ENCODE peak calls at places on chromosomes 5 and 9, in nine cellular contexts. G is A549, U is neural progenitor cell, D is psoas muscle, K is lower lobe of right lung, R is PC-9, O is tibial artery, V is HCT116, L is pancreas. W is an unnamed sample.

GRCh38 chr5:147617191-147617606 is 107.3 kb upstream of the DPYSL3 start:
- DNase-seq in R (no peak), G (no peak), D (no peak), L (no peak), K (no peak), O (no peak), U (no peak), V (no peak), W (no peak)

GRCh38 chr5:147175516-147176097 is 59.2 kb upstream of the STK32A start:
- DNase-seq in G (no peak), D (no peak), K (no peak), R (no peak), L (no peak), O (no peak), V (no peak), U (no peak), W (no peak)

GRCh38 chr5:64971990-64972389 is 203.3 kb downstream of the CWC27 start:
- DNase-seq in R (no peak), O (no peak), K (no peak), V (no peak), G (no peak), L (no peak), D (no peak), U (no peak), W (no peak)

GRCh38 chr5:144567416-144567770 is 396.7 kb downstream of the KCTD16 start:
- DNase-seq in R (no peak), G (no peak), K (no peak), O (no peak), L (no peak), V (no peak), D (no peak), U (peak), W (no peak)

GRCh38 chr5:8993031-8993430 is 552.8 kb downstream of the SEMA5A start:
- DNase-seq in U (peak), L (no peak), G (no peak), O (no peak), D (no peak), R (no peak), V (no peak), K (no peak), W (no peak)

GRCh38 chr5:134462761-134463160 is 51.1 kb upstream of the CDKN2AIPNL start:
- DNase-seq in K (no peak), G (no peak), L (no peak), U (peak), D (peak), V (no peak), R (no peak), O (no peak), W (no peak)

GRCh38 chr5:36607838-36608783 is 1.7 kb downstream of the SLC1A3 start:
- DNase-seq in G (no peak), O (no peak), U (no peak), D (no peak), L (no peak), R (peak), V (no peak), K (no peak), W (peak)

GRCh38 chr9:125912261-125912660 is 165.1 kb downstream of the PBX3 start:
- DNase-seq in G (no peak), O (no peak), R (no peak), D (no peak), K (no peak), L (no peak), V (no peak), U (no peak), W (no peak)

GRCh38 chr5:60332244-60333018 is 367.5 kb downstream of the DEPDC1B start:
- DNase-seq in K (no peak), O (no peak), L (no peak), D (no peak), R (no peak), V (no peak), U (no peak), G (peak), W (peak)

GRCh38 chr5:37111426-37112382 is 137.5 kb downstream of the CPLANE1 start:
- DNase-seq in R (no peak), U (no peak), O (no peak), V (no peak), L (no peak), D (no peak), G (no peak), K (no peak), W (no peak)

GRCh38 chr5:33233013-33233463 is 207.7 kb upstream of the TARS1 start:
- DNase-seq in O (no peak), V (no peak), D (no peak), U (no peak), K (no peak), L (no peak), G (no peak), R (no peak), W (no peak)

GRCh38 chr9:93646640-93647178 is 70.3 kb downstream of the PHF2 start:
- DNase-seq in G (no peak), R (no peak), V (no peak), L (peak), U (no peak), O (no peak), D (peak), K (no peak), W (no peak)

GRCh38 chr9:18362901-18363685 is 110.9 kb upstream of the ADAMTSL1 start:
- DNase-seq in K (no peak), O (no peak), L (no peak), V (no peak), D (no peak), U (no peak), R (no peak), G (no peak), W (no peak)

GRCh38 chr5:33306758-33307157 is 134.0 kb upstream of the TARS1 start:
- DNase-seq in G (no peak), O (no peak), D (no peak), K (no peak), V (no peak), R (no peak), L (no peak), U (no peak), W (no peak)

GRCh38 chr9:93665566-93666278 is 89.3 kb downstream of the PHF2 start:
- DNase-seq in R (no peak), G (no peak), L (peak), V (no peak), O (peak), D (peak), K (peak), U (no peak), W (no peak)

GRCh38 chr5:176413255-176413565 is 3.1 kb downstream of the CLTB start:
- DNase-seq in D (peak), V (no peak), K (no peak), L (no peak), G (no peak), U (no peak), O (no peak), R (peak), W (peak)

GRCh38 chr5:107487056-107487461 is 183.7 kb downstream of the EFNA5 start:
- DNase-seq in D (peak), O (no peak), V (no peak), R (no peak), U (no peak), L (no peak), K (no peak), G (no peak), W (no peak)

DNA sequence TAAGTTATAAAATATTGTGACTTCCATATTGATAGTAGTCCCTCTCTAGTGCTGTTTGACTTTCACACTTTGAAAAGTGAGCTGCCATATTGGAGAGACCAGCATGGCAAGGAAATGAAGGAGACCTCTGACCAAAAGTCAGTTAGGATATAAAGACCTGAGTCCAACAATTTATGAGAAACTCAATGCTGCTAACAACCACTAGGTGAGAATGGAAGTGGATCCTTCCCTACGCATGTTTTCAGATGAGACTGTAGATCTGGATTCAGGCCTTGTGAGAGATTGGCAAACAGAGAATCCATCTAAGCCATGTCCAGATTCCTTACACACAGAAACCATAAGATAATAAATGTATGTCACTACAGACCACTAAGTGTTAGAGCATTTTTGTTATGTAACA is 81.6 kb downstream of the CTNND2 start:
- DNase-seq in L (no peak), V (no peak), U (no peak), O (no peak), R (no peak), D (no peak), G (no peak), K (no peak), W (no peak)
- TF ChIP-seq CTCF in L (no peak), V (no peak), U (peak), O (no peak), R (no peak), D (no peak), G (no peak), K (no peak), W (no peak)

GRCh38 chr5:142315231-142315900 is 9.5 kb downstream of the SPRY4 start:
- DNase-seq in R (no peak), K (no peak), U (no peak), V (no peak), L (no peak), O (no peak), G (no peak), D (no peak), W (no peak)
- H3K27ac ChIP-seq in R (no peak), K (peak), U (no peak), V (no peak), L (no peak), O (peak), G (no peak), D (no peak), W (no peak)

GRCh38 chr5:54854883-54855581 is 130.4 kb downstream of the ESM1 start:
- DNase-seq in D (no peak), R (no peak), V (no peak), U (no peak), G (no peak), O (no peak), K (no peak), L (no peak), W (no peak)

GRCh38 chr5:54851449-54851848 is 133.9 kb downstream of the ESM1 start:
- DNase-seq in U (no peak), G (no peak), L (no peak), R (no peak), O (no peak), K (no peak), D (no peak), V (no peak), W (no peak)

GRCh38 chr5:54852007-54852406 is 133.4 kb downstream of the ESM1 start:
- DNase-seq in V (no peak), U (no peak), K (no peak), L (no peak), O (no peak), R (no peak), G (no peak), D (no peak), W (no peak)
- TF ChIP-seq CTCF in V (peak), U (peak), K (no peak), L (no peak), O (no peak), R (no peak), G (no peak), D (no peak), W (no peak)

GRCh38 chr5:119411291-119411934 is 40.9 kb upstream of the HSD17B4 start:
- DNase-seq in G (no peak), D (no peak), V (no peak), U (no peak), L (no peak), O (no peak), R (no peak), K (no peak), W (peak)
- H3K27ac ChIP-seq in G (peak), D (no peak), V (peak), U (no peak), L (no peak), O (peak), R (no peak), K (peak), W (peak)

GRCh38 chr5:90294604-90295003 is 115.0 kb downstream of the CETN3 start:
- DNase-seq in O (no peak), K (no peak), R (no peak), D (no peak), G (no peak), U (no peak), V (no peak), L (no peak), W (no peak)
- TF ChIP-seq CTCF in O (no peak), K (no peak), R (no peak), D (no peak), G (no peak), U (no peak), V (peak), L (no peak), W (no peak)

GRCh38 chr9:37575511-37575914 is 667 bp downstream of the FBXO10 start:
- DNase-seq in O (peak), L (no peak), K (no peak), R (no peak), G (no peak), U (peak), V (no peak), D (no peak), W (no peak)
- H3K27ac ChIP-seq in O (peak), L (peak), K (peak), R (no peak), G (peak), U (peak), V (no peak), D (peak), W (peak)

GRCh38 chr9:5425006-5425628 is 12.6 kb downstream of the PLGRKT start:
- DNase-seq in V (no peak), D (no peak), R (no peak), U (peak), K (no peak), L (no peak), G (peak), O (no peak), W (peak)
- TF ChIP-seq CTCF in V (peak), D (peak), R (peak), U (peak), K (peak), L (no peak), G (peak), O (peak), W (peak)

GRCh38 chr5:125311743-125312142 is 565.3 kb upstream of the ZNF608 start:
- DNase-seq in U (no peak), V (no peak), G (peak), D (no peak), R (peak), K (no peak), L (no peak), O (no peak), W (peak)
- H3K27ac ChIP-seq in U (no peak), V (no peak), G (peak), D (no peak), R (peak), K (no peak), L (no peak), O (peak), W (peak)

DNA sequence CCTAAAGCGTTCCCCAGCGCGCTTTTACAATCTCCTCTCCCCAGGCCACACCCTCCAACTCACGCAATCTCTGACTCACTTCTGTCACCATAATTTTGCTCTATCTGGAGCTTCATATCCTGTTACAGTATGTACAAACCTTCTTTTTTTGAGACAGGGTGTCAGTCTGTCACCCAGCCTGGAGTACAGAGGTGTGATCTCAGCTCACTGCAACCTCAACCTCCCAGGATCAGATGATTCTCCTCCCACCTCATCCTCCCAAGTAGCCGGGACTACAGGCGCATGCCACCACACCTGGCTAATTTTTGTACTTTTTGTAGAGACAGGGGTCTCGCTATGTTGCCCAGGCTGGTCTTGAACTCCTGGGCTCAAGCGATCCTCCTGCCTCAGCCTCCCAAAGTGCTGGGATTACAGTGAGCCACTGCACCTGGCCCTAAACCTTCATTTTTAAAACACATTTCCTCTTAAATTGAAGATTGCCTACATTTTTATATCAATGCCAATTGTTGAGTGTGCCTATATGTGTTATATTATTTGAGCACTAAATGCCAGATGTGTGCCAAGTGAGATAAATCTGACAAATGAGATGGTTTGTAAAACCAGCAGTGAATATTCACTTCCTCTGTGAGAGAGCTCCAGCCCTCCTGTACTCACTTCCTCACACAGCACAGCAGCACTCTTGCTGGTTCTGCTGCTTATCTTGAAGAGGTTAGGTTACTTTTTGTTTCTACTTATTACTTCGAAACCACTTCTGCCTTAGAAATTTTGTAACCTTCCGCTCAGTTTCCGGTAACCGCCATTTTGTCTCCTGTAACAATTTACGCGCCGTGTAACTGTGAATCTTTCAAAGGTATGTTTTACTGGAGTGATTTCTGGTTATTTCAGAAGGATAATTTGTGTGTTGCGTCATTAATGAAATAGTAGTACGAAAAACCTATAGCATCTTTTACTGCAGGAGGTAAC is 57.9 kb downstream of the DOCK8 start:
- DNase-seq in R (no peak), L (no peak), U (no peak), D (no peak), V (no peak), O (no peak), K (peak), G (no peak), W (no peak)
- TF ChIP-seq CTCF in R (no peak), L (no peak), U (no peak), D (no peak), V (no peak), O (no peak), K (no peak), G (no peak), W (no peak)

W was measured in RWPE1.